ENCODE peak calls at places on chromosomes 3 and 15, in seven cellular contexts. F, T, A, Z, E, D and V are unnamed samples.

GRCh38 chr3:81579744-81580143 is 181.7 kb downstream of the GBE1 start:
- DNase-seq in Z (no peak), E (peak; percentile 2), A (no peak), T (no peak), D (no peak), F (no peak), V (no peak)

GRCh38 chr3:50608278-50608677 is 3.3 kb downstream of the CISH start:
- DNase-seq in E (no peak), F (no peak), A (no peak), D (peak; percentile 67), Z (no peak), T (no peak), V (no peak)

GRCh38 chr3:134367869-134368750 is 6.1 kb downstream of the AMOTL2 start:
- DNase-seq in A (no peak), Z (no peak), F (no peak), T (peak; percentile 41), D (peak; percentile 35), E (no peak), V (no peak)

GRCh38 chr3:174862101-174862500 is 3.0 kb downstream of the NAALADL2 start:
- DNase-seq in D (no peak), Z (no peak), F (peak; percentile 85), E (peak; percentile 25), T (no peak), A (no peak), V (peak; percentile 27)

GRCh38 chr3:4820296-4821121 is 158.7 kb upstream of the BHLHE40 start:
- DNase-seq in F (no peak), Z (no peak), E (no peak), T (no peak), A (no peak), D (no peak), V (no peak)

GRCh38 chr3:45677045-45677436 is 12.2 kb upstream of the SACM1L start:
- DNase-seq in Z (peak; percentile 31), A (peak; percentile 37), T (no peak), E (no peak), F (peak; percentile 85), D (peak; percentile 80), V (peak; percentile 40)

GRCh38 chr3:29804044-29804443 is 523.2 kb downstream of the RBMS3 start:
- DNase-seq in A (no peak), T (no peak), F (no peak), E (no peak), D (no peak), Z (no peak), V (no peak)

GRCh38 chr3:5186854-5187151 is 704 bp upstream of the EDEM1 start:
- DNase-seq in E (peak; percentile 36), Z (peak; percentile 29), T (no peak), A (no peak), F (peak; percentile 33), D (no peak), V (peak; percentile 31)

GRCh38 chr3:65672071-65672470 is 366.6 kb downstream of the MAGI1 start:
- DNase-seq in T (no peak), A (no peak), D (no peak), F (no peak), Z (no peak), E (no peak), V (no peak)

GRCh38 chr3:111080357-111080937 is 8.8 kb downstream of the NECTIN3 start:
- DNase-seq in Z (no peak), A (no peak), T (no peak), D (no peak), F (peak; percentile 70), E (peak; percentile 17), V (no peak)

GRCh38 chr3:164940737-164941136 is 137.6 kb downstream of the SI start:
- DNase-seq in T (no peak), A (no peak), Z (no peak), E (no peak), D (no peak), F (peak; percentile 27), V (no peak)

GRCh38 chr15:25790003-25790660 is 73.0 kb downstream of the ATP10A start:
- DNase-seq in Z (peak; percentile 43), E (no peak), A (no peak), F (peak; percentile 9), D (peak; percentile 64), T (peak; percentile 80), V (peak; percentile 70)

GRCh38 chr3:133474251-133474801 is 74.5 kb downstream of the BFSP2 start:
- DNase-seq in A (no peak), T (no peak), D (no peak), F (no peak), E (peak; percentile 59), Z (no peak), V (no peak)

GRCh38 chr15:89197503-89197971 is 23.8 kb downstream of the RLBP1 start:
- DNase-seq in T (no peak), F (peak; percentile 55), A (no peak), E (peak; percentile 91), Z (peak; percentile 82), D (no peak), V (peak; percentile 89)

GRCh38 chr3:151003024-151003771 is 30.7 kb upstream of the CLRN1 start:
- DNase-seq in T (no peak), E (no peak), A (no peak), Z (peak; percentile 3), D (no peak), F (peak; percentile 78), V (no peak)

GRCh38 chr3:181709537-181710279 is 2.0 kb upstream of the SOX2 start:
- DNase-seq in Z (peak; percentile 71), T (peak; percentile 92), A (peak; percentile 24), D (peak; percentile 79), F (peak; percentile 80), E (peak; percentile 91), V (no peak)

GRCh38 chr3:52570076-52570475 is 33.7 kb downstream of the UQCC5 start:
- DNase-seq in A (no peak), F (no peak), Z (no peak), D (no peak), T (no peak), E (no peak), V (no peak)

GRCh38 chr3:41194701-41195100 is 4.6 kb upstream of the CTNNB1 start:
- DNase-seq in E (no peak), T (no peak), Z (no peak), D (no peak), A (no peak), F (no peak), V (no peak)

GRCh38 chr3:40737343-40737742 is 212.6 kb downstream of the ZNF621 start:
- DNase-seq in T (no peak), D (no peak), A (no peak), E (no peak), F (no peak), Z (no peak), V (no peak)

GRCh38 chr3:33398410-33398809 is 41.8 kb downstream of the UBP1 start:
- DNase-seq in T (no peak), D (no peak), Z (no peak), E (no peak), F (no peak), A (no peak), V (no peak)

GRCh38 chr3:33403756-33404155 is 36.4 kb downstream of the UBP1 start:
- DNase-seq in F (no peak), E (no peak), Z (no peak), T (no peak), A (no peak), D (no peak), V (no peak)

GRCh38 chr3:33395900-33396299 is 44.3 kb downstream of the UBP1 start:
- DNase-seq in E (no peak), T (no peak), A (no peak), Z (no peak), F (no peak), D (no peak), V (no peak)

GRCh38 chr3:33402936-33403335 is 37.3 kb downstream of the UBP1 start:
- DNase-seq in T (no peak), A (no peak), F (no peak), Z (no peak), E (no peak), D (no peak), V (no peak)

DNA sequence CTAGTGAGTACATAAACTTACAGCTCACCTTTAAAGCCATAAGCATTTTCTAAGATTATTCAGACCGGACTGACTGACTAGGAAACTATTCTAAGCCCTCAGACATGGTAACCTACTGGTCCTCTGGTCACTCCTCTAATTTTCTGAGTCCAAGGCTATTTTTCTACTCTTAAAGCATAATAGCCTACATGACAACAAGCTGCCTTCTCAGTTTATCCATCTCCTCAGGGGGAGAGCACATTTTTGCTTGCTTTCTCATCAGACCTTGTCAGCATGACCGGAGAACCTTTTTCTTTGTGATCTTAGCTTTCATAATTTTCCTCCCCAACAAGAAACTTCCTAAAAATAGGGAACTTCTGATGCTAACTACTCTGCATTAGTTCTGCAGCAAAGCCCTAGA is 38.4 kb downstream of the UBP1 start:
- DNase-seq in D (no peak), Z (no peak), A (no peak), T (no peak), F (no peak), E (no peak), V (no peak)
- H3K36me3 ChIP-seq in D (peaks cover 56% of the 10 kb centered on the region), Z (peaks cover 34% of the 10 kb centered on the region), A (peaks cover 66% of the 10 kb centered on the region), T (peaks cover 16% of the 10 kb centered on the region), F (peaks cover 75% of the 10 kb centered on the region), E (peaks cover 23% of the 10 kb centered on the region), V (peaks cover 42% of the 10 kb centered on the region)

GRCh38 chr3:179624471-179624870 is 19.9 kb downstream of the NDUFB5 start:
- DNase-seq in A (no peak), E (no peak), F (peak; percentile 42), T (no peak), Z (no peak), D (no peak), V (no peak)
- H3K36me3 ChIP-seq in A (peaks cover 25% of the 10 kb centered on the region), E (peaks cover 5% of the 10 kb centered on the region), F (peaks cover 22% of the 10 kb centered on the region), T (no peaks in the 10 kb centered on the region), Z (peaks cover 4% of the 10 kb centered on the region), D (peaks cover 16% of the 10 kb centered on the region), V (peaks cover 1% of the 10 kb centered on the region)

GRCh38 chr15:40006646-40007045 is 32.3 kb downstream of the SRP14 start:
- DNase-seq in Z (no peak), E (no peak), T (no peak), F (no peak), D (no peak), A (no peak), V (no peak)
- H3K36me3 ChIP-seq in Z (no peaks in the 10 kb centered on the region), E (peaks cover 9% of the 10 kb centered on the region), T (peaks cover 10% of the 10 kb centered on the region), F (peaks cover 61% of the 10 kb centered on the region), D (peaks cover 43% of the 10 kb centered on the region), A (peaks cover 20% of the 10 kb centered on the region), V (peaks cover 46% of the 10 kb centered on the region)

GRCh38 chr15:41022487-41023090 is 69.3 kb downstream of the CHAC1 start:
- DNase-seq in T (no peak), D (no peak), Z (peak; percentile 23), E (peak; percentile 60), F (peak; percentile 68), A (peak; percentile 1), V (peak; percentile 53)

GRCh38 chr15:41020311-41020710 is 67.0 kb downstream of the CHAC1 start:
- DNase-seq in E (no peak), F (no peak), T (no peak), A (no peak), Z (no peak), D (no peak), V (no peak)

GRCh38 chr15:41019174-41019573 is 65.9 kb downstream of the CHAC1 start:
- DNase-seq in E (no peak), T (no peak), F (no peak), D (no peak), A (no peak), Z (no peak), V (no peak)

GRCh38 chr15:41018534-41018933 is 65.3 kb downstream of the CHAC1 start:
- DNase-seq in Z (peak; percentile 61), E (peak; percentile 16), A (no peak), F (peak; percentile 89), T (no peak), D (no peak), V (no peak)

DNA sequence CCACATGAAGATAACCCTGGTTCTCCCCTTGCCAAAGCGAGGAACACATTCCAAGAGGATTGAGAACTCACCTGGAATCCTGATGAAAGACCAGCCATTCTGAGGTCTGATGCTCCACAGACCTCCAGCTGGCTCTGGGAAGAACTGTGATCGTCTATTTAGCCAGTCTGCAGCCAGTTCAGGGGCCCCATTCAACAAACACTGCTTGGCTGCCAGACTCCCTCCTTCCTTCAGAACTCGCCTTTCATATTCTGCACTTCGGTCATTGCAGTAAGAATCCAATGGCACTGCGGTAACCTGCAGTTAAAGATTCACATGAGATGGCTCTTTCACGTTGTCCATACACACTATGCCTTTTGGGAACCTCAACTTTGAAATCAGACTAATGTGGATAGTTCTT is 67.6 kb downstream of the CHAC1 start:
- DNase-seq in D (no peak), F (no peak), E (no peak), Z (no peak), A (no peak), T (no peak), V (no peak)
- H3K36me3 ChIP-seq in D (no peaks in the 10 kb centered on the region), F (peaks cover 48% of the 10 kb centered on the region), E (no peaks in the 10 kb centered on the region), Z (no peaks in the 10 kb centered on the region), A (peaks cover 25% of the 10 kb centered on the region), T (no peaks in the 10 kb centered on the region), V (peaks cover 5% of the 10 kb centered on the region)